ENCODE peak calls at places on chromosome 14, in six cellular contexts. One of them, this sample, is unnamed. For H3K4me1 and H3K36me3, the result is how much of the 10 kb centered on the place peaks cover.

GRCh38 chr14:103361868-103362267 is 23.3 kb upstream of the MARK3 start:
- DNase-seq in mesenchymal stem cell: peak
- DNase-seq in esophagus muscularis mucosa: no peak
- DNase-seq in colonic mucosa: no peak
- DNase-seq in uterus: no peak
- DNase-seq in CD8-positive, alpha-beta T cell: no peak
- DNase-seq in this sample: no peak

GRCh38 chr14:104152246-104152575 is 13.8 kb downstream of the KIF26A start:
- DNase-seq in mesenchymal stem cell: no peak
- DNase-seq in esophagus muscularis mucosa: no peak
- DNase-seq in colonic mucosa: no peak
- DNase-seq in uterus: no peak
- DNase-seq in CD8-positive, alpha-beta T cell: no peak
- DNase-seq in this sample: no peak

GRCh38 chr14:81363746-81364400 is 36.3 kb downstream of the STON2 start:
- DNase-seq in mesenchymal stem cell: no peak
- DNase-seq in esophagus muscularis mucosa: no peak
- DNase-seq in colonic mucosa: no peak
- DNase-seq in uterus: no peak
- DNase-seq in CD8-positive, alpha-beta T cell: no peak
- DNase-seq in this sample: no peak

GRCh38 chr14:73755434-73756014 is 41.3 kb upstream of the PNMA1 start:
- DNase-seq in mesenchymal stem cell: peak
- DNase-seq in esophagus muscularis mucosa: no peak
- DNase-seq in colonic mucosa: peak
- DNase-seq in uterus: no peak
- DNase-seq in CD8-positive, alpha-beta T cell: no peak
- DNase-seq in this sample: no peak

GRCh38 chr14:32078794-32079663 is 1.9 kb downstream of the ARHGAP5 start:
- DNase-seq in mesenchymal stem cell: peak
- DNase-seq in esophagus muscularis mucosa: no peak
- DNase-seq in colonic mucosa: no peak
- DNase-seq in uterus: no peak
- DNase-seq in CD8-positive, alpha-beta T cell: no peak
- DNase-seq in this sample: no peak

GRCh38 chr14:105888784-105889665 is 362.6 kb downstream of the TMEM121 start:
- DNase-seq in mesenchymal stem cell: no peak
- DNase-seq in esophagus muscularis mucosa: no peak
- DNase-seq in colonic mucosa: no peak
- DNase-seq in uterus: peak
- DNase-seq in CD8-positive, alpha-beta T cell: no peak
- DNase-seq in this sample: no peak

GRCh38 chr14:91342243-91342760 is 75.3 kb downstream of the CCDC88C start:
- DNase-seq in mesenchymal stem cell: no peak
- DNase-seq in esophagus muscularis mucosa: no peak
- DNase-seq in colonic mucosa: no peak
- DNase-seq in uterus: no peak
- DNase-seq in CD8-positive, alpha-beta T cell: no peak
- DNase-seq in this sample: no peak

GRCh38 chr14:61566537-61567225 is 128.6 kb upstream of the HIF1A start:
- DNase-seq in mesenchymal stem cell: peak
- DNase-seq in esophagus muscularis mucosa: no peak
- DNase-seq in colonic mucosa: no peak
- DNase-seq in uterus: no peak
- DNase-seq in CD8-positive, alpha-beta T cell: no peak
- DNase-seq in this sample: no peak

GRCh38 chr14:58465425-58465824 is 37.9 kb downstream of the KIAA0586 start:
- DNase-seq in mesenchymal stem cell: peak
- DNase-seq in esophagus muscularis mucosa: no peak
- DNase-seq in colonic mucosa: no peak
- DNase-seq in uterus: no peak
- DNase-seq in CD8-positive, alpha-beta T cell: no peak
- DNase-seq in this sample: no peak

GRCh38 chr14:100498068-100498467 is 89.1 kb downstream of the BEGAIN start:
- DNase-seq in mesenchymal stem cell: no peak
- DNase-seq in esophagus muscularis mucosa: no peak
- DNase-seq in colonic mucosa: no peak
- DNase-seq in uterus: no peak
- DNase-seq in CD8-positive, alpha-beta T cell: no peak
- DNase-seq in this sample: no peak

GRCh38 chr14:32350020-32350419 is 20.9 kb downstream of the AKAP6 start:
- DNase-seq in mesenchymal stem cell: no peak
- DNase-seq in esophagus muscularis mucosa: no peak
- DNase-seq in colonic mucosa: no peak
- DNase-seq in uterus: no peak
- DNase-seq in CD8-positive, alpha-beta T cell: no peak
- DNase-seq in this sample: no peak

GRCh38 chr14:104355101-104355691 is 216.8 kb downstream of the KIF26A start:
- DNase-seq in mesenchymal stem cell: no peak
- DNase-seq in esophagus muscularis mucosa: no peak
- DNase-seq in colonic mucosa: no peak
- DNase-seq in uterus: no peak
- DNase-seq in CD8-positive, alpha-beta T cell: no peak
- DNase-seq in this sample: no peak

GRCh38 chr14:55129086-55129427 is at the start of gene LGALS3:
- DNase-seq in mesenchymal stem cell: peak
- DNase-seq in esophagus muscularis mucosa: no peak
- DNase-seq in colonic mucosa: peak
- DNase-seq in uterus: peak
- DNase-seq in CD8-positive, alpha-beta T cell: peak
- DNase-seq in this sample: peak

GRCh38 chr14:74510211-74510931 is 16.8 kb downstream of the ISCA2 start:
- DNase-seq in mesenchymal stem cell: peak
- DNase-seq in esophagus muscularis mucosa: no peak
- DNase-seq in colonic mucosa: no peak
- DNase-seq in uterus: no peak
- DNase-seq in CD8-positive, alpha-beta T cell: no peak
- DNase-seq in this sample: no peak

GRCh38 chr14:23569443-23570151 is 2.0 kb upstream of the AP1G2 start:
- DNase-seq in mesenchymal stem cell: no peak
- DNase-seq in esophagus muscularis mucosa: no peak
- DNase-seq in colonic mucosa: peak
- DNase-seq in uterus: peak
- DNase-seq in CD8-positive, alpha-beta T cell: no peak
- DNase-seq in this sample: no peak

GRCh38 chr14:99481745-99482099 is 513 bp downstream of the CCNK start:
- DNase-seq in mesenchymal stem cell: peak
- DNase-seq in esophagus muscularis mucosa: no peak
- DNase-seq in colonic mucosa: peak
- DNase-seq in uterus: no peak
- DNase-seq in CD8-positive, alpha-beta T cell: no peak
- DNase-seq in this sample: peak

GRCh38 chr14:96391293-96392118 is 422 bp upstream of the AK7 start:
- DNase-seq in mesenchymal stem cell: peak
- DNase-seq in esophagus muscularis mucosa: peak
- DNase-seq in colonic mucosa: peak
- DNase-seq in uterus: peak
- DNase-seq in CD8-positive, alpha-beta T cell: peak
- DNase-seq in this sample: peak

GRCh38 chr14:36214476-36215216 is 38.1 kb upstream of the PTCSC3 start:
- DNase-seq in mesenchymal stem cell: no peak
- DNase-seq in esophagus muscularis mucosa: no peak
- DNase-seq in colonic mucosa: no peak
- DNase-seq in uterus: no peak
- DNase-seq in CD8-positive, alpha-beta T cell: no peak
- DNase-seq in this sample: no peak

GRCh38 chr14:101969480-101969879 is 5.1 kb downstream of the DYNC1H1 start:
- DNase-seq in mesenchymal stem cell: no peak
- DNase-seq in esophagus muscularis mucosa: no peak
- DNase-seq in colonic mucosa: no peak
- DNase-seq in uterus: no peak
- DNase-seq in CD8-positive, alpha-beta T cell: no peak
- DNase-seq in this sample: no peak
- H3K4me1 ChIP-seq in mesenchymal stem cell: under half
- H3K4me1 ChIP-seq in esophagus muscularis mucosa: half or more
- H3K4me1 ChIP-seq in colonic mucosa: under half
- H3K4me1 ChIP-seq in uterus: under half
- H3K4me1 ChIP-seq in CD8-positive, alpha-beta T cell: under half
- H3K4me1 ChIP-seq in this sample: under half

DNA sequence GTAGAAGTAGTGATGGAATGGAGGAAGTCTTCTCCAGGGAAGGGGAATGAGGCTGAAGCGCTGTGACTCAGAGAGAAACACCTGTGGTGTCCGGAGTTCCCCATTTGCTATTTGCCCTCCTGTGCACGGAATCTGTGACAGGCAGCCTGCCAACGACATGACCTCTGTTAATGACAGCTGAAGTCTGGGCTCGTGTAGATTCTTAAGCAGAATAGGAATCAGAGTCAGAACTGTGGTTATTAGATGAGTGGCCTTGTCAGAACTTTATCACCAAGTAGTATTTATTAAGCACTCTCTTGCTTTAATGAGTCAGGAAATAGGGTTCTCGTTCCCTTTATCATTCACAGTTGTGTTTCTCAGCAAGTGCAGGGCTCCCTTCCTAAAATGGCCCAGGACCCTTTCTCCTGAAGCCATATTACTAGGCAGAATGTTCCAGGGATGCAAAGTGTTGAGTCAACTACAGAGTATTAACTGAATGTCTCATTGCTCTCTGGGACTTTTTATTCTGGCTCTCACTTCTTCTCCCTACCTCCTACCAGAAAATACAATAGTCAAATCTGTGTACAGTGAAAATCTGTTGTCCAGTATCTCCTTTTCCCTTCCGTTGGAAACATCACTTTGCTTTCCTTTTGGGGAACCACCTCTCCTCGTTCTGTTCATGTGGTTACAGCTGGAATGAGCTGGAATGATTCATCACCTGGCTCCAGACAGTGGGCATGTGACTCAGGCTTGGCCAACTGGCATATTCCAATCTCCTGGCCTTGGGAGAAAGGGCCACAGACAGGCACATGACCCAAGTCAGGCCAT is 77.8 kb upstream of the MAX start:
- DNase-seq in mesenchymal stem cell: peak
- DNase-seq in esophagus muscularis mucosa: no peak
- DNase-seq in colonic mucosa: peak
- DNase-seq in uterus: no peak
- DNase-seq in CD8-positive, alpha-beta T cell: no peak
- DNase-seq in this sample: no peak
- H3K36me3 ChIP-seq in mesenchymal stem cell: under half
- H3K36me3 ChIP-seq in esophagus muscularis mucosa: under half
- H3K36me3 ChIP-seq in colonic mucosa: under half
- H3K36me3 ChIP-seq in uterus: under half
- H3K36me3 ChIP-seq in CD8-positive, alpha-beta T cell: under half
- H3K36me3 ChIP-seq in this sample: under half

GRCh38 chr14:68760771-68761170 is 32.1 kb downstream of the ZFP36L1 start:
- DNase-seq in mesenchymal stem cell: peak
- DNase-seq in esophagus muscularis mucosa: no peak
- DNase-seq in colonic mucosa: no peak
- DNase-seq in uterus: no peak
- DNase-seq in CD8-positive, alpha-beta T cell: no peak
- DNase-seq in this sample: no peak
- H3K4me1 ChIP-seq in mesenchymal stem cell: under half
- H3K4me1 ChIP-seq in esophagus muscularis mucosa: under half
- H3K4me1 ChIP-seq in colonic mucosa: under half
- H3K4me1 ChIP-seq in uterus: under half
- H3K4me1 ChIP-seq in CD8-positive, alpha-beta T cell: under half
- H3K4me1 ChIP-seq in this sample: under half

DNA sequence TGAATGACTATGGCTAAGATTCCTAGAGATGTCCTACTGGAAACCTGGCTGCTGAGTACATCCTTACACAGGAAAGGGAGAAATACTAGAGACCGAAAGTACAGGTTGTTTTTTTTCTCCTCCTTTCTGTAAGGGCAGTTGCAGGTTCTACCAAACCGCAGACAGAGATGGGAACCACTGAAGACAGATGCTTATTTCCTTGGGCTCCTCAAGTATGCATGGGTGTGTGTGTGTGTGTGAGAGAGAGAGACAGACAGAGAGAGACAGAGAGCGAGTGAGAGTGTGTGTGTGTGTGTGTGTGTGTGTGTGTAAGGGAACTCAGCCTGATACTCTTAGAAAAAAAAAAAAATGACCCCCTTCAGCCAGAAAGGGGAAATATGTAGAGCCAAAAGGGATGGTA is 42.5 kb downstream of the MAP4K5 start:
- DNase-seq in mesenchymal stem cell: no peak
- DNase-seq in esophagus muscularis mucosa: no peak
- DNase-seq in colonic mucosa: no peak
- DNase-seq in uterus: no peak
- DNase-seq in CD8-positive, alpha-beta T cell: no peak
- DNase-seq in this sample: no peak
- H3K36me3 ChIP-seq in mesenchymal stem cell: half or more
- H3K36me3 ChIP-seq in esophagus muscularis mucosa: under half
- H3K36me3 ChIP-seq in colonic mucosa: under half
- H3K36me3 ChIP-seq in uterus: under half
- H3K36me3 ChIP-seq in CD8-positive, alpha-beta T cell: under half
- H3K36me3 ChIP-seq in this sample: under half

DNA sequence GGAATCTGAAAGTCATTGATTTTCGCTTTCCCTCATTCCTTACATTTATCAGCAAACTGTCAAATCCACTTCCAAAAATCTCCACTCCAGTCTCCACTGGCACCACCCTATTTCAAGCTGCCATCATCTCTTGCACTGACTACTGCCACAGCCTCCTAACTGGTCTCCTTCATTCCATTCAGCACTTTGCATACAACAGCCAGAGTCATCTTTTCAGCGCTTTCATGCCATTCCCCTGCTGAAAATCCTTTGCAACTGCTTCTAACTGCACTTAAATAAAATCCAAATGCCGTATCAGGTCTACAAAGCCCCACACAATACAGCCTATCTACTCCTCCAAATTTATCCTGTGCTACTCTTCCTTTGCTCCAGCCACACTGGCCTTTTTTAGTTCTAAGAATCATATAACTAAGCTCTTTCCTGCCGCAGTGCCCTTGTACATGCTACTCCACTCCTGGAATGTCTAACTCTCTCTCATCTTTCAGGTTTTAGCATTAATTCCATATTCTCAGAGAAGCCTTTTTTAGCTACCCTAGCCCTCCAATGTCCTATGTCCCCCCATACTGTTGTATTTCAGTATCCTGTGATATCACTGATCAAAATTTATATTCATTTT is 21.6 kb downstream of the FERMT2 start:
- DNase-seq in mesenchymal stem cell: no peak
- DNase-seq in esophagus muscularis mucosa: no peak
- DNase-seq in colonic mucosa: no peak
- DNase-seq in uterus: no peak
- DNase-seq in CD8-positive, alpha-beta T cell: no peak
- DNase-seq in this sample: no peak
- H3K4me1 ChIP-seq in mesenchymal stem cell: under half
- H3K4me1 ChIP-seq in esophagus muscularis mucosa: half or more
- H3K4me1 ChIP-seq in colonic mucosa: under half
- H3K4me1 ChIP-seq in uterus: under half
- H3K4me1 ChIP-seq in CD8-positive, alpha-beta T cell: under half
- H3K4me1 ChIP-seq in this sample: under half